ENCODE peak calls at places on chromosomes 16 and 17, in five cellular contexts. One of them, this sample, is unnamed.

GRCh38 chr17:66507103-66507923 is 204.9 kb downstream of the PRKCA start:
- DNase-seq in A549: peak; percentile 85
- DNase-seq in fibroblast of lung: peak; percentile 82
- DNase-seq in IMR-90: peak; percentile 75
- DNase-seq in naive thymus-derived CD4-positive, alpha-beta T cell: no peak
- DNase-seq in this sample: no peak

GRCh38 chr16:54748611-54749190 is 182.0 kb upstream of the IRX5 start:
- DNase-seq in naive thymus-derived CD4-positive, alpha-beta T cell: no peak
- DNase-seq in A549: no peak
- DNase-seq in fibroblast of lung: no peak
- DNase-seq in IMR-90: no peak
- DNase-seq in this sample: no peak

GRCh38 chr17:64231567-64232141 is 31.4 kb downstream of the TEX2 start:
- DNase-seq in A549: no peak
- DNase-seq in naive thymus-derived CD4-positive, alpha-beta T cell: no peak
- DNase-seq in IMR-90: no peak
- DNase-seq in fibroblast of lung: no peak
- DNase-seq in this sample: no peak

GRCh38 chr17:58325289-58325726 is 3.3 kb downstream of the TSPOAP1 start:
- DNase-seq in IMR-90: no peak
- DNase-seq in naive thymus-derived CD4-positive, alpha-beta T cell: no peak
- DNase-seq in A549: no peak
- DNase-seq in fibroblast of lung: no peak
- DNase-seq in this sample: no peak

GRCh38 chr16:3187798-3188674 is at the start of gene OR1F1:
- DNase-seq in naive thymus-derived CD4-positive, alpha-beta T cell: peak; percentile 49
- DNase-seq in fibroblast of lung: peak; percentile 45
- DNase-seq in A549: peak; percentile 69
- DNase-seq in IMR-90: peak; percentile 80
- DNase-seq in this sample: no peak

GRCh38 chr17:44913676-44914075 is 1.6 kb downstream of the GFAP start:
- DNase-seq in naive thymus-derived CD4-positive, alpha-beta T cell: no peak
- DNase-seq in fibroblast of lung: no peak
- DNase-seq in A549: no peak
- DNase-seq in IMR-90: no peak
- DNase-seq in this sample: no peak

GRCh38 chr17:45429338-45430005 is 3.2 kb downstream of the ARHGAP27 start:
- DNase-seq in fibroblast of lung: no peak
- DNase-seq in A549: no peak
- DNase-seq in naive thymus-derived CD4-positive, alpha-beta T cell: no peak
- DNase-seq in IMR-90: no peak
- DNase-seq in this sample: no peak

GRCh38 chr17:2122641-2123302 is 67.9 kb downstream of the HIC1 start:
- DNase-seq in IMR-90: peak; percentile 87
- DNase-seq in A549: no peak
- DNase-seq in fibroblast of lung: peak; percentile 91
- DNase-seq in naive thymus-derived CD4-positive, alpha-beta T cell: no peak
- DNase-seq in this sample: no peak

GRCh38 chr17:3910420-3911270 is 5.6 kb downstream of the P2RX1 start:
- DNase-seq in IMR-90: no peak
- DNase-seq in A549: no peak
- DNase-seq in naive thymus-derived CD4-positive, alpha-beta T cell: no peak
- DNase-seq in fibroblast of lung: no peak
- DNase-seq in this sample: no peak

GRCh38 chr16:31023627-31024226 is 9.6 kb upstream of the STX4 start:
- DNase-seq in A549: no peak
- DNase-seq in IMR-90: no peak
- DNase-seq in naive thymus-derived CD4-positive, alpha-beta T cell: no peak
- DNase-seq in fibroblast of lung: no peak
- DNase-seq in this sample: no peak

GRCh38 chr16:4800290-4801041 is 2.0 kb downstream of the ROGDI start:
- DNase-seq in fibroblast of lung: no peak
- DNase-seq in naive thymus-derived CD4-positive, alpha-beta T cell: no peak
- DNase-seq in A549: no peak
- DNase-seq in IMR-90: no peak
- DNase-seq in this sample: no peak

GRCh38 chr16:5028950-5029475 is 4.7 kb downstream of the NAGPA start:
- DNase-seq in naive thymus-derived CD4-positive, alpha-beta T cell: no peak
- DNase-seq in fibroblast of lung: no peak
- DNase-seq in A549: no peak
- DNase-seq in IMR-90: no peak
- DNase-seq in this sample: no peak

GRCh38 chr17:50027639-50028206 is 28.2 kb upstream of the ITGA3 start:
- DNase-seq in fibroblast of lung: peak; percentile 93
- DNase-seq in A549: peak; percentile 98
- DNase-seq in naive thymus-derived CD4-positive, alpha-beta T cell: no peak
- DNase-seq in IMR-90: peak; percentile 96
- DNase-seq in this sample: no peak

GRCh38 chr17:55177159-55177913 is 87.4 kb upstream of the HLF start:
- DNase-seq in IMR-90: no peak
- DNase-seq in fibroblast of lung: no peak
- DNase-seq in naive thymus-derived CD4-positive, alpha-beta T cell: no peak
- DNase-seq in A549: no peak
- DNase-seq in this sample: no peak

GRCh38 chr16:29011112-29011511 is 26.3 kb downstream of the LAT start:
- DNase-seq in naive thymus-derived CD4-positive, alpha-beta T cell: no peak
- DNase-seq in fibroblast of lung: no peak
- DNase-seq in A549: no peak
- DNase-seq in IMR-90: no peak
- DNase-seq in this sample: peak; percentile 22

GRCh38 chr17:75181608-75182318 is 996 bp downstream of the SUMO2 start:
- DNase-seq in A549: no peak
- DNase-seq in fibroblast of lung: peak; percentile 15
- DNase-seq in naive thymus-derived CD4-positive, alpha-beta T cell: peak; percentile 39
- DNase-seq in IMR-90: no peak
- DNase-seq in this sample: no peak

GRCh38 chr16:65833171-65833871 is 533.2 kb upstream of the CDH5 start:
- DNase-seq in naive thymus-derived CD4-positive, alpha-beta T cell: no peak
- DNase-seq in A549: no peak
- DNase-seq in fibroblast of lung: peak; percentile 64
- DNase-seq in IMR-90: peak; percentile 84
- DNase-seq in this sample: no peak

GRCh38 chr17:38540514-38540913 is 65.2 kb downstream of the SRCIN1 start:
- DNase-seq in IMR-90: no peak
- DNase-seq in naive thymus-derived CD4-positive, alpha-beta T cell: no peak
- DNase-seq in fibroblast of lung: no peak
- DNase-seq in A549: no peak
- DNase-seq in this sample: no peak

GRCh38 chr16:86261379-86261778 is 248.9 kb upstream of the FOXF1 start:
- DNase-seq in A549: no peak
- DNase-seq in fibroblast of lung: peak; percentile 23
- DNase-seq in IMR-90: peak; percentile 38
- DNase-seq in naive thymus-derived CD4-positive, alpha-beta T cell: no peak
- DNase-seq in this sample: no peak

GRCh38 chr16:78446486-78446885 is 347.0 kb downstream of the WWOX start:
- DNase-seq in naive thymus-derived CD4-positive, alpha-beta T cell: no peak
- DNase-seq in A549: no peak
- DNase-seq in IMR-90: no peak
- DNase-seq in fibroblast of lung: no peak
- DNase-seq in this sample: no peak

GRCh38 chr17:38590988-38591758 is 14.6 kb downstream of the SRCIN1 start:
- DNase-seq in A549: no peak
- DNase-seq in fibroblast of lung: no peak
- DNase-seq in IMR-90: no peak
- DNase-seq in naive thymus-derived CD4-positive, alpha-beta T cell: no peak
- DNase-seq in this sample: no peak

GRCh38 chr17:61808442-61808841 is 54.9 kb downstream of the BRIP1 start:
- DNase-seq in IMR-90: no peak
- DNase-seq in naive thymus-derived CD4-positive, alpha-beta T cell: no peak
- DNase-seq in A549: no peak
- DNase-seq in fibroblast of lung: no peak
- DNase-seq in this sample: no peak

GRCh38 chr17:13024526-13025263 is 6.9 kb upstream of the ELAC2 start:
- DNase-seq in A549: peak; percentile 79
- DNase-seq in IMR-90: peak; percentile 52
- DNase-seq in fibroblast of lung: peak; percentile 60
- DNase-seq in naive thymus-derived CD4-positive, alpha-beta T cell: peak; percentile 62
- DNase-seq in this sample: no peak

GRCh38 chr16:10937068-10937859 is 5.0 kb downstream of the DEXI start:
- DNase-seq in IMR-90: no peak
- DNase-seq in fibroblast of lung: no peak
- DNase-seq in naive thymus-derived CD4-positive, alpha-beta T cell: no peak
- DNase-seq in A549: no peak
- DNase-seq in this sample: no peak

GRCh38 chr17:7910711-7911110 is 5.4 kb downstream of the RNF227 start:
- DNase-seq in fibroblast of lung: no peak
- DNase-seq in IMR-90: no peak
- DNase-seq in naive thymus-derived CD4-positive, alpha-beta T cell: no peak
- DNase-seq in A549: no peak
- DNase-seq in this sample: no peak

GRCh38 chr17:40450175-40450574 is 6.9 kb downstream of the IGFBP4 start:
- DNase-seq in IMR-90: peak; percentile 45
- DNase-seq in naive thymus-derived CD4-positive, alpha-beta T cell: no peak
- DNase-seq in fibroblast of lung: peak; percentile 56
- DNase-seq in A549: peak; percentile 81
- DNase-seq in this sample: peak; percentile 47

DNA sequence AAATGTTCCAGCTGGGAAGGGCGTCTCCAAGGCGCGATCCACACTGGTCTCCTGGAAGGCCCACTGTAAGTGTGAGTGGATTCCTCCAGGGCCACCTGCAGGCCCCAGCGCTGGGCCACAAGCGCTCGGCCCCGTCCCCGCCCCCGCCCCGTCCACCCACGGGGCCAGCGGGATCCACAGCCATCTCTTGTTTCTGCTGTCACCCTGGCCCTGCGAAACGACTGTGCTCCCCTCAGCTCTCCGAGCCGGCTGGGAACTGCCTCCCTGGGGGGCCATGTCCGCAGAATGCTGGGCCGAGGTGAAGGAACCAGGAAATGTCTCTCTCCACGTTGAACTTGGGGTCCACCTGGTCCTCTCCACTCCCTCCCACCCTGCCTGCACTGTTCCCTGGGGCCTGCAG is 1955.2 kb downstream of the TP53TG3F start:
- DNase-seq in naive thymus-derived CD4-positive, alpha-beta T cell: no peak
- DNase-seq in IMR-90: no peak
- DNase-seq in fibroblast of lung: no peak
- DNase-seq in A549: no peak
- DNase-seq in this sample: no peak
- H3K9me3 ChIP-seq in naive thymus-derived CD4-positive, alpha-beta T cell: peaks cover 3% of the 10 kb centered on the region
- H3K9me3 ChIP-seq in IMR-90: peaks cover 4% of the 10 kb centered on the region
- H3K9me3 ChIP-seq in fibroblast of lung: no peaks in the 10 kb centered on the region
- H3K9me3 ChIP-seq in A549: no peaks in the 10 kb centered on the region
- H3K9me3 ChIP-seq in this sample: peaks cover 2% of the 10 kb centered on the region

GRCh38 chr17:72890711-72891110 is 201.8 kb downstream of the SLC39A11 start:
- DNase-seq in IMR-90: peak; percentile 23
- DNase-seq in naive thymus-derived CD4-positive, alpha-beta T cell: no peak
- DNase-seq in A549: peak; percentile 69
- DNase-seq in fibroblast of lung: no peak
- DNase-seq in this sample: no peak
- H3K27ac ChIP-seq in IMR-90: no peak overlapping the region
- H3K27ac ChIP-seq in naive thymus-derived CD4-positive, alpha-beta T cell: no peak overlapping the region
- H3K27ac ChIP-seq in A549: peak overlapping the region; percentile 66
- H3K27ac ChIP-seq in fibroblast of lung: no peak overlapping the region
- H3K27ac ChIP-seq in this sample: no peak overlapping the region

GRCh38 chr16:79662122-79662521 is 61.6 kb upstream of the MAF start:
- DNase-seq in IMR-90: no peak
- DNase-seq in naive thymus-derived CD4-positive, alpha-beta T cell: no peak
- DNase-seq in A549: no peak
- DNase-seq in fibroblast of lung: no peak
- DNase-seq in this sample: no peak
- H3K9me3 ChIP-seq in IMR-90: peaks cover 18% of the 10 kb centered on the region
- H3K9me3 ChIP-seq in naive thymus-derived CD4-positive, alpha-beta T cell: no peaks in the 10 kb centered on the region
- H3K9me3 ChIP-seq in A549: no peaks in the 10 kb centered on the region
- H3K9me3 ChIP-seq in fibroblast of lung: no peaks in the 10 kb centered on the region
- H3K9me3 ChIP-seq in this sample: no peaks in the 10 kb centered on the region

GRCh38 chr16:51150159-51150893 is 744 bp downstream of the SALL1 start:
- DNase-seq in fibroblast of lung: no peak
- DNase-seq in IMR-90: no peak
- DNase-seq in naive thymus-derived CD4-positive, alpha-beta T cell: no peak
- DNase-seq in A549: no peak
- DNase-seq in this sample: no peak

GRCh38 chr16:51151435-51151950 is 423 bp upstream of the SALL1 start:
- DNase-seq in A549: no peak
- DNase-seq in naive thymus-derived CD4-positive, alpha-beta T cell: no peak
- DNase-seq in fibroblast of lung: peak; percentile 37
- DNase-seq in IMR-90: peak; percentile 70
- DNase-seq in this sample: no peak

GRCh38 chr16:51149721-51150158 is 1.3 kb downstream of the SALL1 start:
- DNase-seq in fibroblast of lung: no peak
- DNase-seq in naive thymus-derived CD4-positive, alpha-beta T cell: no peak
- DNase-seq in IMR-90: no peak
- DNase-seq in A549: no peak
- DNase-seq in this sample: no peak

GRCh38 chr16:51151951-51152663 is 1.0 kb upstream of the SALL1 start:
- DNase-seq in fibroblast of lung: peak; percentile 40
- DNase-seq in IMR-90: peak; percentile 80
- DNase-seq in naive thymus-derived CD4-positive, alpha-beta T cell: no peak
- DNase-seq in A549: no peak
- DNase-seq in this sample: peak; percentile 74

DNA sequence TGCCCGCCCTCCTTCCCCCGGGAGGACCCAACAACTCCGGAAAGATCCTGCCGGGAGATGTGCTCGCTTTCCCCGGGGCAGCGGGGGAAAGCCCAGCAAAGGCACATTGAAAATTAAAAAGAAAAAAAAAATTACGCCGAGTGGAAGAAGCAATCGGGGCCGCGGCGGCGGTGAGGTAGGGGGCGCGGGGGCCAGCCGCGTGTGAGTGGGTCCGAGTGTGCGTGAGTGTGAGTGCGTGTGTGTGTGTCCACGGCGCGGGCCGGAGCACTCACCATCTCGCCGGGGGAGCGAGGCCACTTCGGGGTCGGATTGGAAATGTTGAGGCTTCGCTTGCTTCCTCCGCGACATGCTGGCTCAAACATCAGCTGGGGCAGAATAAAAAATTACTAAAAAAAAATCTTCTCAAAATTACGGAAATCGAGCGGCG is at the start of gene SALL1:
- DNase-seq in A549: no peak
- DNase-seq in naive thymus-derived CD4-positive, alpha-beta T cell: no peak
- DNase-seq in fibroblast of lung: peak; percentile 6
- DNase-seq in IMR-90: no peak
- DNase-seq in this sample: no peak
- H3K27ac ChIP-seq in A549: peak within 1 kb of the TSS; percentile 66
- H3K27ac ChIP-seq in naive thymus-derived CD4-positive, alpha-beta T cell: no peak within 1 kb of the TSS
- H3K27ac ChIP-seq in fibroblast of lung: no peak within 1 kb of the TSS
- H3K27ac ChIP-seq in IMR-90: peak within 1 kb of the TSS; percentile 90
- H3K27ac ChIP-seq in this sample: no peak within 1 kb of the TSS

DNA sequence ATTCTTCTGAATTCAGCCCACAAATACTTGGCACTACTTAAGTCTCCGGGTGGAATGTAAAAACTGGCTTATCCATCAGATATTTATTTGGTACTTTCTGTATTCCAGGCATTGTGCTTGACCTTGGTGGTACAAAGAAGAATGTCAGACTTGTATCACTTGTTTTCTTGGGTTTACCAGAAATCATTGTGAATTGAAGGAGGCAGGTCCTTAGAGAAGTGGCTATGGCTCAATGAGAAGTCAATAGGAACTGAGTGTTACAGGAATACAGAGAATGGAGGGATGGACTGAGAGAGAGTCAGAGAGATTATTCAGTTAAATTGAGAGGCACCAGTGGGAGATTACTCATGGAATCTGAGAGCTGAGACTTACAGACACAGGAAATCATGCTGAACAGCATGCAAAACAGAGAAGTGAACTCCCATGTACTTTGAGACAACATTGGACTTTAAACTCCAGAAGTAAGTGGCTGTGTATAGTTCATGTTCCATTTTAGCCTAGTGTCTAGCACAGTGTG is 704.1 kb downstream of the CDH11 start:
- DNase-seq in naive thymus-derived CD4-positive, alpha-beta T cell: no peak
- DNase-seq in A549: no peak
- DNase-seq in fibroblast of lung: peak; percentile 6
- DNase-seq in IMR-90: peak; percentile 41
- DNase-seq in this sample: no peak
- H3K9me3 ChIP-seq in naive thymus-derived CD4-positive, alpha-beta T cell: no peaks in the 10 kb centered on the region
- H3K9me3 ChIP-seq in A549: no peaks in the 10 kb centered on the region
- H3K9me3 ChIP-seq in fibroblast of lung: no peaks in the 10 kb centered on the region
- H3K9me3 ChIP-seq in IMR-90: no peaks in the 10 kb centered on the region
- H3K9me3 ChIP-seq in this sample: no peaks in the 10 kb centered on the region

This sample was measured in iPS DF 6.9.